ENCODE peak calls at places on chromosome 5, in four cellular contexts. One of them, this sample, is unnamed.

GRCh38 chr5:119347574-119347973 is 8.2 kb upstream of the TNFAIP8 start:
- DNase-seq in K562: no peak
- DNase-seq in GM12878: no peak
- DNase-seq in HepG2: no peak
- DNase-seq in this sample: no peak

GRCh38 chr5:143162810-143163209 is 240.7 kb downstream of the NR3C1 start:
- DNase-seq in K562: no peak
- DNase-seq in HepG2: no peak
- DNase-seq in GM12878: no peak
- DNase-seq in this sample: no peak

GRCh38 chr5:139658928-139659667 is 10.9 kb downstream of the CXXC5 start:
- DNase-seq in HepG2: no peak
- DNase-seq in GM12878: no peak
- DNase-seq in K562: no peak
- DNase-seq in this sample: no peak

GRCh38 chr5:58847041-58847440 is 264.2 kb downstream of the RAB3C start:
- DNase-seq in GM12878: no peak
- DNase-seq in HepG2: no peak
- DNase-seq in K562: no peak
- DNase-seq in this sample: no peak

GRCh38 chr5:120252839-120253238 is 211.3 kb upstream of the PRR16 start:
- DNase-seq in HepG2: no peak
- DNase-seq in K562: no peak
- DNase-seq in GM12878: no peak
- DNase-seq in this sample: no peak

GRCh38 chr5:44983006-44983405 is 174.3 kb downstream of the MRPS30 start:
- DNase-seq in HepG2: no peak
- DNase-seq in K562: no peak
- DNase-seq in GM12878: no peak
- DNase-seq in this sample: no peak

GRCh38 chr5:147507480-147508126 is 2.3 kb downstream of the DPYSL3 start:
- DNase-seq in HepG2: no peak
- DNase-seq in GM12878: no peak
- DNase-seq in K562: no peak
- DNase-seq in this sample: no peak

GRCh38 chr5:108818613-108819272 is 71.0 kb downstream of the FER start:
- DNase-seq in K562: peak
- DNase-seq in HepG2: no peak
- DNase-seq in GM12878: peak
- DNase-seq in this sample: no peak

GRCh38 chr5:14444988-14445387 is 136.6 kb upstream of the OTULINL start:
- DNase-seq in K562: no peak
- DNase-seq in HepG2: no peak
- DNase-seq in GM12878: no peak
- DNase-seq in this sample: no peak

GRCh38 chr5:144198386-144198785 is 27.7 kb downstream of the KCTD16 start:
- DNase-seq in GM12878: no peak
- DNase-seq in HepG2: no peak
- DNase-seq in K562: no peak
- DNase-seq in this sample: no peak

GRCh38 chr5:31225118-31225517 is 31.6 kb downstream of the CDH6 start:
- DNase-seq in K562: no peak
- DNase-seq in GM12878: no peak
- DNase-seq in HepG2: no peak
- DNase-seq in this sample: no peak

GRCh38 chr5:156522651-156523529 is 195.9 kb downstream of the SGCD start:
- DNase-seq in HepG2: no peak
- DNase-seq in GM12878: no peak
- DNase-seq in K562: no peak
- DNase-seq in this sample: no peak

GRCh38 chr5:176664886-176665285 is 17.6 kb downstream of the TSPAN17 start:
- DNase-seq in K562: no peak
- DNase-seq in GM12878: no peak
- DNase-seq in HepG2: no peak
- DNase-seq in this sample: no peak
- TF ChIP-seq TCF7 in K562: no peak
- TF ChIP-seq TCF7 in GM12878: no peak
- TF ChIP-seq TCF7 in HepG2: no peak
- TF ChIP-seq TCF7 in this sample: no peak

DNA sequence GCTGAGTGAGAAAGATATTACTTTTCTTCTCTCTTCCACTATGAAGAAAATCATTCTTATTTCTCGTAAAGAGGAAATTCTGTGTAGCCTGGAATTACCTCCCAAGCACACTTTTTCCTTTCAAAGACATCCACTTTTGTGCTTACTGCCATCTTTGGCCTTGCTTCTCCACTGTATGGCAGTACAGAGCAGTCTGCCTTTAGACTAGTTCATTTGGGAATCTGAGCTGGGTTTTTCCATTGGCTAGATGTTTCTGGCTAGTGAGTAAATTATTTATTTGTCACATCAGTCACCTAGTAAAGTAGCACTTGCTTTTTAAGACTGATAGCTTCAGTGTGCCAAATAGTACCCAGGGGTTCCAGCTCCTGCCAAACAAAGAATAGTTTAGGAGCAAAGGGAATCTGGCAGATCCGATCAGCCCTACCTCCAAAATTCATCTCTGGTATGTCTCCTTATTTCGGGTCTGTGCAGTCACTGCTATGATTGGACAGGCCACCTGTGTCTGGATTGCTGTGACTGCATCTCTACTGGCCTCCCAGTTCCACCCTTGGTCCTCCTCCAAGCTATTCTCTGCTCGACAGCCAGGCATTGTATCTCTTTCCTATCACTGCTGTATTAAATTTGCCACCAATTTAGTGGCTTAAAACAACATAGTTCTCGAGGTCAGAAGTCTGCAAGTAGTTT is 97.6 kb downstream of the NUDT12 start:
- DNase-seq in HepG2: no peak
- DNase-seq in K562: no peak
- DNase-seq in GM12878: no peak
- DNase-seq in this sample: no peak
- TF ChIP-seq ETV6 in HepG2: no peak
- TF ChIP-seq ETV6 in K562: no peak
- TF ChIP-seq ETV6 in GM12878: no peak
- TF ChIP-seq ETV6 in this sample: no peak

DNA sequence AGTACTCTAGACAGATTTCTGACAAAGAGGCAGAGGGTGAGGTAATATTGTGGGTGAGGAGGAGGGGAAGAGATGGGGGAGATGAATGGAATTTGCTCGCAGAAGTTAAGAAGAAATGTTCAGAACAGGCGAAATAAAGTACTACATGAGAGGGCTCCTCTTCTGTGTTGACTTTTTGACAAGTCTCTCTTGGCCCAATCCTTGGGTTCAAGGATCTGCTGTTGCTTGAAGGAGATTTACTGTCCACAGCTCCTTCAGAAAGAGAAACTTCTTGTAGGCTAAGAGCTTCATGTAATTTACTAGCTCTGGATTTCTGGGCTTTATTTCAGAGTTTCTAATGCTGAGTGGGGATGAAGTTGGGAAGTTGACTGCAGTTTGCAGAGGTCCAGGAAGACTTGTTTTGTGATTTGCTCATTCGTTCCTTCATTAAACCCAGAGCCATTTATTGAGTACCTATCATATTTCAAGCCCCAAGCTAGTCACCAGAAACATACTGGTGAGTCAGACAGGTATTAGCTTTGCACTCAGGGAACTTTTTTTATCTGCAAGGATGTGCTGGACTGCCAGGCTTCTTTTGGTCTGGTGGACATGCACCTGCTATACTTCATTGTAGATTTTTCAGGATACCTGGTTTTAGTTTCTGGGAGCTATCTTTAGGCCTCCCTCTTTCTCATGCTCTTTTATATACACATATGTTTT is 402.9 kb upstream of the CLINT1 start:
- DNase-seq in K562: no peak
- DNase-seq in GM12878: no peak
- DNase-seq in HepG2: no peak
- DNase-seq in this sample: no peak
- TF ChIP-seq TCF7 in K562: no peak
- TF ChIP-seq TCF7 in GM12878: no peak
- TF ChIP-seq TCF7 in HepG2: no peak
- TF ChIP-seq TCF7 in this sample: no peak

GRCh38 chr5:35294976-35295375 is 64.7 kb upstream of the PRLR start:
- DNase-seq in K562: no peak
- DNase-seq in GM12878: no peak
- DNase-seq in HepG2: no peak
- DNase-seq in this sample: no peak
- TF ChIP-seq ETV6 in K562: no peak
- TF ChIP-seq ETV6 in GM12878: no peak
- TF ChIP-seq ETV6 in HepG2: no peak
- TF ChIP-seq ETV6 in this sample: no peak

DNA sequence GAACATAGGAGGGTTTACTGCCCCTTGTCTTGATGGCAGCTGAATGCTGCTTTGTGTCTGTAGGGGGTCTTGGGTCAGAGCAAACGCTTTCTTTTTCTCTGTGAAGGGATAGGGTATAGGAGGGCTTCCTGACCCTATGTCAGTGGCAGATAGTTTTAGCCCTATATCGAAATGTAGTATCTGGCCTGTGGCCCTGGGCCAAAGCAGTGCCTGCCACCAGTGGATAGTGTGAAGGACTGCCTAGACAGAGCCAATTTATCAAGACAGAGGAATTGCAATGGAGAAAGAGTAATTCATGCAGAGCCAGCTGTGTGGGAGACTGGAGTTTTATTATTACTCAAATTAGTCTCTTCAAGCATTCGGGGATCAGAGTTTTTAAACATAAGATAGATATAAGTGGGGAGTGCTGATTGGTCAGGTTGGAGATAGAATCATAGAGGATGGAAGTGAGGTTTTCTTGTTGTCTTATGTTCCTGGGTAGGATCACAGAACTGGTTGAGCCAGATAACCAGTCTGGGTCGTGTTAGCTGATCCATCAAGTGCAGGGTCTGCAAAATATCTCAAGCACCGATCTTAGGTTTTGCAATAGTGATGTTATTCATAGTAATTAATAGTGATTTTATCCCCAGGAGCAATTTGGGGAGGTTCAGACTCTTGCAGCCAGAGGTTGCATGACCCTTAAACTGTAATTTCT is 178.5 kb downstream of the GDNF start:
- DNase-seq in HepG2: no peak
- DNase-seq in K562: no peak
- DNase-seq in GM12878: no peak
- DNase-seq in this sample: no peak
- TF ChIP-seq TCF7 in HepG2: no peak
- TF ChIP-seq TCF7 in K562: no peak
- TF ChIP-seq TCF7 in GM12878: no peak
- TF ChIP-seq TCF7 in this sample: no peak

DNA sequence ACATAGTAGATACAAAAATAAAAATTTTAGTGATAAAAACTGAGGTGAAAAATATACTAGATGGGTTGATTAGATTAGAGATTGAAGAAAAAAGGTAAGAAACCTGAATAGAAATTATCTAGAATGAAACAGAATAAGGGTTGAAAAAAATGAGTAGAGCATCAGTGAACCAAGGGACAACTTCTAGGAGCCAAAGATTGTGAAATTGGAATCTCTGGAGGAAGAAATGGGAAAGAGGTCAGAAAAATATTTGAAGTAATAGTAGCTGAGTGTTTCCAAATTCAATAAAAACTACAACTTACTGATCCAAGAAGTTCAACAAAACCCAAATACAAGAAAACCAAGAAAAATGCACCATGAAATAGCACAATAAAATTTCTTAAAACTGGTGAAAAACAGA is 116.6 kb upstream of the STARD4 start:
- DNase-seq in K562: no peak
- DNase-seq in HepG2: no peak
- DNase-seq in GM12878: no peak
- DNase-seq in this sample: no peak
- TF ChIP-seq ETV6 in K562: no peak
- TF ChIP-seq ETV6 in HepG2: no peak
- TF ChIP-seq ETV6 in GM12878: no peak
- TF ChIP-seq ETV6 in this sample: no peak

GRCh38 chr5:73948720-73949119 is 322.7 kb downstream of the ARHGEF28 start:
- DNase-seq in GM12878: no peak
- DNase-seq in K562: no peak
- DNase-seq in HepG2: no peak
- DNase-seq in this sample: no peak
- TF ChIP-seq TCF7 in GM12878: no peak
- TF ChIP-seq TCF7 in K562: no peak
- TF ChIP-seq TCF7 in HepG2: no peak
- TF ChIP-seq TCF7 in this sample: no peak

DNA sequence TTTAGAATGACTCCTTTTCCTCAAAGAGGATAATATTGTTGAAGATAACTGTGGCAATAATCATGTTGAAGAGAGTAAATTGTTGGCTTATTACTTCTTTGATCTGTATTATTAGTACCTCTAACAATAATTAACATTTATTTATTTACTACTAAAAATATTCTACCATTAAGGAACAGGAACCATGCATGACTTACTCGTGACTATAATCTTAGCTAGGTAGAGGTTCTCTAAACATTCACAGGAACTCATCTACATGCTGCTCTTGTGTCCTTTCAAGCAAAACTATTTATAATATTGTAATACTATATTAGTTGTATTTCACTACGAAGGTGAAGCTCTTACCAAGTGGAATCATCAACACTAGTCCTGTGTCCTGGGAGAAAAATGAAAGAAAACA is 3.1 kb downstream of the SOX30 start:
- DNase-seq in HepG2: no peak
- DNase-seq in GM12878: no peak
- DNase-seq in K562: no peak
- DNase-seq in this sample: no peak
- TF ChIP-seq ETV6 in HepG2: no peak
- TF ChIP-seq ETV6 in GM12878: no peak
- TF ChIP-seq ETV6 in K562: no peak
- TF ChIP-seq ETV6 in this sample: no peak

GRCh38 chr5:176862330-176862995 is 36.7 kb downstream of the HK3 start:
- DNase-seq in K562: no peak
- DNase-seq in HepG2: no peak
- DNase-seq in GM12878: no peak
- DNase-seq in this sample: no peak
- TF ChIP-seq TCF7 in K562: no peak
- TF ChIP-seq TCF7 in HepG2: no peak
- TF ChIP-seq TCF7 in GM12878: no peak
- TF ChIP-seq TCF7 in this sample: no peak

This sample was measured in WTC11.